ENCODE peak calls at places on chromosomes 7 and 10, in nine cellular contexts. U is GM23248; E is activated CD4-positive, alpha-beta memory T cell treated with anti-CD3 and anti-CD28 coated beads, Interleukin-2, amount 10 ng/mL, durations not matched to agents 7 days and 5 days; G is NCI-H345; O is activated T-cell treated with anti-CD3 and anti-CD28 coated beads for 1 hour; S is A172; A is T-helper 1 cell; M is neural crest cell; K is naive B cell. V is an unnamed sample.

GRCh38 chr7:311131-311680 is 21.2 kb downstream of the FOXL3 start:
- DNase-seq in A (no peak), O (no peak), S (no peak), K (no peak), E (no peak), G (no peak), U (no peak), M (no peak), V (no peak)

GRCh38 chr10:99927719-99928280 is 81.9 kb downstream of the DNMBP start:
- DNase-seq in A (no peak), K (no peak), E (no peak), S (no peak), U (no peak), M (no peak), O (no peak), G (no peak), V (no peak)

GRCh38 chr10:119165171-119166110 is at the start of gene SFXN4:
- DNase-seq in U (peak; percentile 89), E (peak; percentile 85), G (peak; percentile 60), S (peak; percentile 41), K (peak; percentile 80), A (peak; percentile 78), M (peak; percentile 59), O (peak; percentile 71), V (peak; percentile 72)

GRCh38 chr7:142881586-142882337 is 3.8 kb downstream of the TRPV6 start:
- DNase-seq in O (no peak), A (no peak), G (no peak), S (no peak), M (no peak), U (no peak), K (no peak), E (no peak), V (no peak)

GRCh38 chr7:81025360-81025759 is 106.5 kb upstream of the SEMA3C start:
- DNase-seq in S (peak; percentile 8), U (no peak), K (no peak), E (no peak), O (no peak), A (no peak), G (no peak), M (no peak), V (no peak)

GRCh38 chr7:132485600-132486594 is 90.4 kb downstream of the PLXNA4 start:
- DNase-seq in O (no peak), S (no peak), K (no peak), E (peak; percentile 24), M (no peak), G (no peak), U (no peak), A (peak; percentile 25), V (no peak)

GRCh38 chr10:30977385-30977784 is 54.3 kb downstream of the ZNF438 start:
- DNase-seq in M (no peak), S (no peak), A (no peak), O (no peak), K (no peak), U (no peak), E (no peak), G (no peak), V (no peak)

GRCh38 chr7:54747234-54747633 is 11.8 kb downstream of the SEC61G start:
- DNase-seq in E (no peak), M (no peak), K (no peak), G (no peak), S (no peak), O (no peak), U (no peak), A (no peak), V (no peak)

GRCh38 chr7:11830582-11831382 is 1.2 kb downstream of the THSD7A start:
- DNase-seq in U (peak; percentile 29), O (no peak), G (peak; percentile 29), M (no peak), A (no peak), K (no peak), E (no peak), S (peak; percentile 21), V (no peak)

GRCh38 chr10:25682203-25682950 is 251.7 kb upstream of the MYO3A start:
- DNase-seq in O (no peak), U (peak; percentile 58), E (no peak), K (no peak), M (no peak), A (no peak), G (no peak), S (peak; percentile 52), V (no peak)

GRCh38 chr10:86489960-86490612 is 31.5 kb downstream of the WAPL start:
- DNase-seq in U (no peak), K (no peak), M (no peak), E (no peak), O (no peak), G (no peak), A (no peak), S (no peak), V (no peak)

GRCh38 chr10:28293238-28294168 is 9.4 kb downstream of the MPP7 start:
- DNase-seq in O (no peak), E (no peak), K (no peak), M (no peak), S (no peak), A (no peak), G (no peak), U (peak; percentile 24), V (no peak)

GRCh38 chr7:15749631-15750030 is 63.1 kb upstream of the MEOX2 start:
- DNase-seq in O (no peak), M (no peak), E (no peak), S (no peak), U (peak; percentile 3), G (no peak), K (no peak), A (no peak), V (no peak)

GRCh38 chr7:118080947-118081346 is 103.0 kb upstream of the LSM8 start:
- DNase-seq in A (peak; percentile 1), O (no peak), E (peak; percentile 23), G (no peak), S (peak; percentile 92), K (no peak), M (no peak), U (peak; percentile 63), V (no peak)

GRCh38 chr7:71308105-71308504 is 176.2 kb downstream of the GALNT17 start:
- DNase-seq in A (no peak), M (no peak), U (no peak), O (no peak), E (no peak), S (no peak), G (no peak), K (no peak), V (no peak)

GRCh38 chr7:101393865-101394264 is 31.2 kb downstream of the COL26A1 start:
- DNase-seq in E (no peak), M (no peak), K (no peak), A (no peak), O (no peak), G (no peak), U (no peak), S (no peak), V (no peak)

GRCh38 chr7:44391171-44391570 is 65.8 kb upstream of the CAMK2B start:
- DNase-seq in E (no peak), M (no peak), A (no peak), K (no peak), G (peak; percentile 68), S (no peak), U (no peak), O (no peak), V (no peak)

GRCh38 chr10:45376364-45376801 is 2.4 kb downstream of the ALOX5 start:
- DNase-seq in U (no peak), K (peak; percentile 68), G (no peak), M (no peak), E (no peak), A (no peak), O (no peak), S (no peak), V (no peak)

GRCh38 chr7:39741942-39742623 is 118.7 kb downstream of the RALA start:
- DNase-seq in E (peak; percentile 43), O (peak; percentile 26), G (peak; percentile 40), M (peak; percentile 33), S (peak; percentile 39), K (peak; percentile 24), A (peak; percentile 26), U (peak; percentile 32), V (peak; percentile 38)

GRCh38 chr7:98691619-98692018 is 74.5 kb downstream of the NPTX2 start:
- DNase-seq in E (no peak), M (no peak), O (no peak), A (no peak), U (no peak), G (no peak), K (no peak), S (no peak), V (no peak)

GRCh38 chr10:133445268-133445732 is 8.4 kb upstream of the SCART1 start:
- DNase-seq in S (no peak), O (no peak), K (no peak), E (no peak), A (no peak), U (no peak), G (no peak), M (no peak), V (no peak)

GRCh38 chr10:21961847-21962246 is 41.7 kb downstream of the DNAJC1 start:
- DNase-seq in G (no peak), A (no peak), O (no peak), E (no peak), U (no peak), M (no peak), S (no peak), K (no peak), V (no peak)

GRCh38 chr7:136931169-136931867 is 62.9 kb downstream of the CHRM2 start:
- DNase-seq in A (no peak), E (no peak), K (no peak), G (no peak), M (no peak), U (no peak), S (no peak), O (no peak), V (no peak)

GRCh38 chr10:96995851-96996250 is 163.8 kb downstream of the LCOR start:
- DNase-seq in M (no peak), O (no peak), U (no peak), S (peak; percentile 71), K (no peak), A (no peak), E (no peak), G (no peak), V (no peak)

GRCh38 chr7:138324905-138325304 is 135.2 kb upstream of the TRIM24 start:
- DNase-seq in M (no peak), S (no peak), G (no peak), O (no peak), K (no peak), A (no peak), E (no peak), U (no peak), V (no peak)

GRCh38 chr7:25950488-25951413 is 201.2 kb upstream of the NFE2L3 start:
- DNase-seq in K (peak; percentile 81), E (peak; percentile 93), S (peak; percentile 21), U (peak; percentile 89), O (peak; percentile 78), G (peak; percentile 81), M (peak; percentile 76), A (peak; percentile 94), V (peak; percentile 86)

GRCh38 chr10:43214071-43214955 is 52.6 kb downstream of the RASGEF1A start:
- DNase-seq in S (peak; percentile 51), M (no peak), K (no peak), U (peak; percentile 69), G (no peak), A (no peak), O (no peak), E (no peak), V (no peak)